ENCODE peak calls at places on chromosome 2, in five cellular contexts. J is adrenal gland, V is IMR-90, Q is A549, F is body of pancreas. C is an unnamed sample.

GRCh38 chr2:188324067-188324466 is 32.4 kb downstream of the GULP1 start:
- DNase-seq in F (no peak), V (no peak), J (no peak), Q (no peak), C (no peak)

GRCh38 chr2:204933735-204934361 is 388.6 kb downstream of the PARD3B start:
- DNase-seq in Q (no peak), J (no peak), V (no peak), F (no peak), C (no peak)

GRCh38 chr2:235592430-235592829 is 98.6 kb downstream of the AGAP1 start:
- DNase-seq in F (no peak), Q (no peak), V (no peak), J (no peak), C (no peak)

GRCh38 chr2:230666885-230667712 is 45.5 kb upstream of the CAB39 start:
- DNase-seq in V (peak), F (no peak), Q (no peak), J (no peak), C (peak)

GRCh38 chr2:15912203-15912602 is 28.1 kb upstream of the MYCN start:
- DNase-seq in Q (peak), V (peak), F (peak), J (peak), C (peak)

GRCh38 chr2:159867557-159868330 is 69.7 kb upstream of the CD302 start:
- DNase-seq in J (no peak), V (no peak), F (no peak), Q (no peak), C (no peak)

GRCh38 chr2:145750617-145751016 is 1230.7 kb upstream of the ZEB2 start:
- DNase-seq in Q (no peak), V (no peak), J (no peak), F (no peak), C (no peak)

GRCh38 chr2:109636290-109636675 is 22.1 kb downstream of the SOWAHC start:
- DNase-seq in Q (no peak), F (no peak), V (no peak), J (no peak), C (no peak)

GRCh38 chr2:163887182-163887581 is 151.4 kb upstream of the FIGN start:
- DNase-seq in Q (no peak), V (no peak), F (no peak), J (no peak), C (no peak)

GRCh38 chr2:22486343-22486742 is 898.6 kb upstream of the KLHL29 start:
- DNase-seq in J (no peak), Q (no peak), F (no peak), V (no peak), C (no peak)

GRCh38 chr2:72149556-72150156 is 2.0 kb upstream of the CYP26B1 start:
- DNase-seq in V (peak), Q (no peak), F (peak), J (no peak), C (peak)

GRCh38 chr2:222306393-222307137 is 7.8 kb upstream of the PAX3 start:
- DNase-seq in J (no peak), V (no peak), Q (no peak), F (no peak), C (no peak)

GRCh38 chr2:164882276-164882675 is 40.7 kb upstream of the COBLL1 start:
- DNase-seq in F (peak), J (no peak), Q (no peak), V (no peak), C (no peak)

GRCh38 chr2:236403125-236403524 is 138.9 kb upstream of the ASB18 start:
- DNase-seq in Q (no peak), F (no peak), J (no peak), V (no peak), C (no peak)

GRCh38 chr2:164028764-164029534 is 293.1 kb upstream of the FIGN start:
- DNase-seq in F (no peak), V (no peak), J (no peak), Q (no peak), C (no peak)

GRCh38 chr2:29165362-29166236 is 50.4 kb downstream of the CLIP4 start:
- DNase-seq in Q (peak), V (peak), J (no peak), F (no peak), C (peak)

GRCh38 chr2:23009545-23010149 is 375.3 kb upstream of the KLHL29 start:
- DNase-seq in Q (no peak), V (peak), F (peak), J (peak), C (no peak)

GRCh38 chr2:200677721-200678532 is 92.1 kb downstream of the AOX1 start:
- DNase-seq in J (peak), V (peak), F (no peak), Q (peak), C (no peak)

GRCh38 chr2:69134546-69134945 is 121.6 kb downstream of the ANTXR1 start:
- DNase-seq in J (no peak), Q (no peak), V (peak), F (no peak), C (no peak)

GRCh38 chr2:73984203-73984921 is at the start of gene TET3:
- DNase-seq in V (no peak), F (peak), J (peak), Q (peak), C (no peak)

GRCh38 chr2:9020267-9020666 is 16.8 kb upstream of the MBOAT2 start:
- DNase-seq in J (no peak), V (no peak), F (no peak), Q (no peak), C (no peak)

GRCh38 chr2:45884126-45884525 is 232.7 kb downstream of the PRKCE start:
- DNase-seq in Q (no peak), J (no peak), F (no peak), V (no peak), C (no peak)

GRCh38 chr2:207279520-207279919 is 113.8 kb upstream of the KLF7 start:
- DNase-seq in V (no peak), J (no peak), F (no peak), Q (no peak), C (no peak)

GRCh38 chr2:6069354-6069753 is 377.2 kb downstream of the SOX11 start:
- DNase-seq in Q (no peak), F (no peak), J (no peak), V (peak), C (no peak)

GRCh38 chr2:63078852-63079606 is 28.4 kb downstream of the OTX1 start:
- DNase-seq in F (no peak), J (no peak), V (no peak), Q (peak), C (no peak)

GRCh38 chr2:85905187-85905666 is 16.4 kb upstream of the ST3GAL5 start:
- DNase-seq in Q (no peak), V (peak), F (no peak), J (peak), C (no peak)

GRCh38 chr2:83186050-83186790 is 1272.9 kb downstream of the SUCLG1 start:
- DNase-seq in F (no peak), V (no peak), Q (no peak), J (no peak), C (no peak)

GRCh38 chr2:50879457-50879856 is 152.5 kb downstream of the NRXN1 start:
- DNase-seq in V (no peak), J (no peak), Q (no peak), F (no peak), C (no peak)

GRCh38 chr2:209687261-209687660 is 84.4 kb upstream of the UNC80 start:
- DNase-seq in Q (no peak), J (no peak), V (no peak), F (no peak), C (no peak)

GRCh38 chr2:54666131-54666637 is 57.3 kb upstream of the EML6 start:
- DNase-seq in Q (peak), F (no peak), V (peak), J (peak), C (peak)

GRCh38 chr2:187862715-187863114 is 308.5 kb upstream of the TFPI start:
- DNase-seq in J (no peak), F (no peak), V (no peak), Q (no peak), C (no peak)

GRCh38 chr2:237434916-237435315 is 21.0 kb upstream of the COL6A3 start:
- DNase-seq in Q (no peak), V (peak), F (no peak), J (no peak), C (no peak)

GRCh38 chr2:133342283-133342895 is 225.9 kb downstream of the NCKAP5 start:
- DNase-seq in J (no peak), Q (no peak), V (no peak), F (no peak), C (no peak)

GRCh38 chr2:25161055-25161781 is 7.2 kb downstream of the POMC start:
- DNase-seq in V (peak), Q (no peak), F (peak), J (peak), C (no peak)

GRCh38 chr2:3146772-3147640 is 230.6 kb downstream of the EIPR1 start:
- DNase-seq in Q (no peak), J (no peak), V (no peak), F (no peak), C (no peak)

GRCh38 chr2:240468300-240469238 is 33.1 kb downstream of the GPC1 start:
- DNase-seq in V (no peak), J (peak), F (no peak), Q (no peak), C (peak)

GRCh38 chr2:98013407-98014042 is 17.8 kb upstream of the TMEM131 start:
- DNase-seq in Q (no peak), V (peak), J (no peak), F (no peak), C (no peak)

GRCh38 chr2:19881221-19881620 is 20.6 kb downstream of the TTC32 start:
- DNase-seq in F (no peak), V (no peak), Q (no peak), J (no peak), C (no peak)

GRCh38 chr2:147482111-147482510 is 362.7 kb upstream of the ACVR2A start:
- DNase-seq in J (no peak), Q (no peak), V (no peak), F (no peak), C (no peak)

GRCh38 chr2:32856891-32857290 is 89.9 kb upstream of the LTBP1 start:
- DNase-seq in J (no peak), Q (no peak), F (no peak), V (no peak), C (no peak)

DNA sequence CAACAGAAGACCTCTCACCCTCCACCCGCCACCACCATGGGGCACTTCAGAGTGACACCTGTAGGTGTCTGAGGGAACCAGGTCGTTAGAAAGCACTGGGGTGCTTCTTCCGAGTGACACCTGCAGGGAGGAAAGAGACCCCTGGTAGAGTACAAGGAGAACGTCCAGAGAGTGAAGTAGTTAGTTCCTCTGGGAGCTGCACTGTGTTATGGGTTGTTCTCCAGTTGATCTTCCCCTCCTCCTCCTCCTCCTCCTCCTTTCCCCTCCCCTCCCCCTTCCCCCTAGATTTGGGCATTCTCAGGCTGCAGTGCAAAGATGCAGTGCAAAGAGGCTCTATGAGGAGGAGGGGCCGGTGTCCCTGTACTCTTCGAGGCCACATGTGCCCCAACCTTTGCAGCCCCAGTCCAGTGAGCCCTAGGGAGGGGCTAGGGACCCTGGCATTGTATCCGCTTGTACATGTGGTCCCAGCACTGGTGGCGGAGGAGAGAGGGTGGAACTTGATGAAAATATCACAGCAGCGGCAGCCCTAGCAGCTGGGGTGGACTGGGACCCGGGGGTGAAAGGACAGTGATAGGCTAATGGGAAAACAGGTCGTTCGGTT is 850 bp downstream of the DNAJB2 start:
- DNase-seq in V (no peak), J (peak), F (no peak), Q (no peak), C (no peak)
- TF ChIP-seq CTCF in V (no peak), J (no peak), F (peak), Q (no peak), C (no peak)

DNA sequence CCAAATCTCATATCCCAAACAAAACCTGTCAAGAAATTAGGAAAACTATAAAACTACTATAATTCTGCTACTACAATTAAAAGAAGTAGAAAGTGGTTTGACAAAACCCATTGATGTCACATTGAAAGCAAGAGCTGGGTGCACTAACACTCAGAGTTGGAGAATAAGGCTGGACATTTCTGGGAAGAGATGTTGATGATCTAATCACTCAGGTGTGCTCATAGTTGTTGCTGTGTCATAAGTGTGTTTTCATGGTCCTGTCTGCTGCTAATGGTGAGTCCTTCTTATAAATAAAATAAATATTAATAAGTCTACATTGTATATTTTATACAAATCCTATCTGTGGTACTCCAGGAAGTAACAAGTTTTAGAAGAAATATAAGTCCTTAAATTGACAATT is 168.2 kb upstream of the LRP1B start:
- DNase-seq in Q (no peak), F (no peak), V (no peak), J (no peak), C (no peak)
- TF ChIP-seq POLR2A in Q (no peak), F (no peak), V (no peak), J (no peak), C (no peak)

DNA sequence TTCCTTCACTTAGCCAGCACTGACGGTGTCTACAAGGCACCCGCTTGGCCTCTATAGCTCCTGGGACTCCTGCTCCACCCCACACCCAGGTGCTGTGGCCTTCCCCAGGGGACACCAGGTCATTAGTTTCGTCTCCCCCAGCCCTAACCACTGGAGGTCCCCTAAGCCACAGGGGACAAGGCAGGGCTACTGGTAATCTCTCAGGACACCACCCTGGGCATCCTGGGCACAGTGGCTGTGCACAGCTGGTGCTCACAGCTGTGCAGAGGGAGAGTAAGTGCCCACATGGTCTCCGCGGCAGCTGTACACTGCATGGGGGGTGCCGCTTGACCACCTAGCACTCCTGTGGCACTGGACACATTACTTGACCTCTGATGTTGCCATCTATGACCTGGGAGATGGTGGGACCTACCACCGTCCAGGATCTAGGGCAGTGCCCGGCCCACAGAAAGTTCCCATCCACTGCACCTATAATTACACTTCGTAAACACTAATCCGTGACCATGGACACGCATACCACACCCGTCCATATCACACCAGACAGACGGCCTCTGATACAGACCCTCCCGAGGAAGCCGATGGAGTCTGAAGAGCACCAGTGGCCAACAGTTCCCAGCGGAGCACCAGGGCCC is 133.9 kb downstream of the HDAC4 start:
- DNase-seq in J (no peak), F (no peak), V (no peak), Q (no peak), C (no peak)
- H3K27ac ChIP-seq in J (no peak), F (peak), V (peak), Q (peak), C (peak)

GRCh38 chr2:122193622-122194021 is 438.2 kb downstream of the TSN start:
- DNase-seq in V (peak), J (no peak), Q (no peak), F (no peak), C (no peak)

GRCh38 chr2:122186761-122187222 is 431.3 kb downstream of the TSN start:
- DNase-seq in V (no peak), F (no peak), J (no peak), Q (no peak), C (no peak)

GRCh38 chr2:122194546-122194945 is 439.1 kb downstream of the TSN start:
- DNase-seq in F (no peak), Q (no peak), J (no peak), V (no peak), C (no peak)

DNA sequence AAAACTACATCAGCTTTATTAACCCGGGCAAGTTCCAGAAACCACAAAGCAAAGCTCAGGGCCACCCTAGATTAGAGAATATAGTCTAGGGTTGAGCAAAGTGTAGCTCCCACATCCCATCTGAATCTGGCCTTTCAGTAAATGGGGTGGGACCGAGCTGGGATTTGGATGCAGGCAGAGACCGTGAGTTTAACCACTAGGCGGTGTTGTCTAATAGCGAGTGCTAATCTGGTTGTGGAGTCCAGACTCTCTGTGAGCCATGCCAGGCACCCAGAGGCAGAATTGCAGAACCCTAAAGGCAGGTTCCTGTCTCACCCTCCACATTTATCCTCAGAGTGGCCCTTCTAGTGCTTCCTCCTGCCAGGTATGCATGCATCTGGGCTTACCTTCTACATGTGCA is 435.9 kb downstream of the TSN start:
- DNase-seq in Q (peak), V (no peak), F (peak), J (no peak), C (no peak)
- TF ChIP-seq CTCF in Q (peak), V (no peak), F (no peak), J (no peak), C (no peak)

GRCh38 chr2:119871725-119872124 is 112.0 kb downstream of the PTPN4 start:
- DNase-seq in V (no peak), F (no peak), J (no peak), Q (no peak), C (no peak)

GRCh38 chr2:119873350-119874013 is 113.8 kb downstream of the PTPN4 start:
- DNase-seq in V (peak), J (no peak), F (no peak), Q (no peak), C (no peak)
- TF ChIP-seq POLR2A in V (no peak), J (no peak), F (no peak), Q (no peak), C (no peak)

GRCh38 chr2:127560929-127561275 is 25.4 kb downstream of the MYO7B start:
- DNase-seq in Q (no peak), V (peak), J (no peak), F (no peak), C (no peak)
- H3K27ac ChIP-seq in Q (no peak), V (no peak), J (no peak), F (no peak), C (no peak)

C was measured in gastrocnemius medialis.